ENCODE peak calls at places on chromosomes 1 and 21, in ten cellular contexts. Y is transverse colon; D is right lobe of liver; Q is CD8-positive, alpha-beta T cell; C is ovary; I is mesendoderm; L is small intestine; F is fibroblast of lung; G is stomach; S is GM23248. A is an unnamed sample. For H3K4me1 and H3K36me3, the result is how much of the 10 kb centered on the place peaks cover.

GRCh38 chr1:241998412-241998921 is 431 bp downstream of the MAP1LC3C start:
- DNase-seq in F (peak), D (peak), G (peak), S (peak), I (peak), Y (peak), C (peak), Q (peak), L (peak), A (peak)

GRCh38 chr1:9080704-9081291 is 11.4 kb upstream of the SLC2A5 start:
- DNase-seq in S (no peak), Q (no peak), L (peak), G (no peak), D (no peak), C (no peak), I (no peak), Y (no peak), F (peak), A (no peak)

GRCh38 chr1:23088027-23088426 is 68.8 kb downstream of the KDM1A start:
- DNase-seq in Y (no peak), D (no peak), G (no peak), S (no peak), I (no peak), C (no peak), F (no peak), Q (no peak), L (no peak), A (no peak)

GRCh38 chr1:58679463-58679862 is 20.4 kb downstream of the MYSM1 start:
- DNase-seq in D (no peak), C (no peak), G (no peak), Y (no peak), Q (no peak), L (no peak), I (no peak), S (no peak), F (no peak), A (no peak)

GRCh38 chr1:4935807-4936206 is 281.4 kb downstream of the AJAP1 start:
- DNase-seq in S (no peak), Q (no peak), Y (no peak), L (no peak), G (no peak), I (no peak), F (no peak), D (no peak), C (no peak), A (no peak)

GRCh38 chr1:44890007-44890406 is 47.0 kb upstream of the PTCH2 start:
- DNase-seq in Q (no peak), S (no peak), Y (no peak), F (no peak), D (no peak), C (no peak), G (no peak), L (no peak), I (peak), A (no peak)

GRCh38 chr1:157270705-157271274 is 132.6 kb upstream of the ETV3 start:
- DNase-seq in L (no peak), Y (no peak), G (no peak), I (no peak), S (no peak), C (no peak), D (no peak), F (no peak), Q (no peak), A (no peak)

GRCh38 chr1:36415661-36416346 is 18.1 kb upstream of the LSM10 start:
- DNase-seq in G (no peak), Y (no peak), L (no peak), F (no peak), I (no peak), Q (no peak), S (no peak), C (no peak), D (no peak), A (no peak)

GRCh38 chr1:236880209-236880608 is 85.1 kb downstream of the MTR start:
- DNase-seq in S (no peak), D (no peak), C (no peak), F (no peak), G (no peak), L (no peak), I (no peak), Y (no peak), Q (no peak), A (no peak)

GRCh38 chr1:29481031-29481430 is 244.7 kb downstream of the PTPRU start:
- DNase-seq in D (no peak), L (no peak), C (no peak), I (no peak), S (no peak), Q (no peak), F (no peak), Y (no peak), G (no peak), A (no peak)

GRCh38 chr1:206674745-206675175 is 9.9 kb upstream of the MAPKAPK2 start:
- DNase-seq in D (no peak), L (peak), Q (no peak), Y (peak), C (peak), I (no peak), G (peak), F (peak), S (peak), A (peak)

GRCh38 chr1:114340906-114341698 is 169.9 kb downstream of the TRIM33 start:
- DNase-seq in S (no peak), G (no peak), I (no peak), C (no peak), F (no peak), Q (no peak), L (peak), Y (no peak), D (no peak), A (no peak)

GRCh38 chr1:180533571-180533987 is 25.2 kb upstream of the OVAAL start:
- DNase-seq in D (peak), Y (peak), G (peak), L (peak), Q (peak), I (peak), S (peak), F (peak), C (peak), A (peak)

GRCh38 chr21:45615145-45615711 is 28.3 kb upstream of the PCBP3 start:
- DNase-seq in Y (peak), D (peak), Q (peak), L (peak), C (peak), I (no peak), S (peak), F (peak), G (peak), A (peak)

GRCh38 chr1:205568135-205568468 is 63.6 kb downstream of the CDK18 start:
- DNase-seq in C (no peak), G (peak), F (no peak), S (no peak), Q (no peak), I (no peak), D (no peak), Y (peak), L (no peak), A (peak)

GRCh38 chr1:87202922-87203655 is 125.6 kb upstream of the LMO4 start:
- DNase-seq in D (no peak), L (no peak), C (no peak), Y (peak), G (no peak), F (no peak), Q (no peak), I (no peak), S (no peak), A (no peak)

GRCh38 chr21:37531402-37532042 is 164.9 kb downstream of the DYRK1A start:
- DNase-seq in C (no peak), D (no peak), Q (no peak), Y (peak), F (no peak), G (peak), I (no peak), S (peak), L (no peak), A (peak)

GRCh38 chr1:232562855-232563510 is 67.0 kb downstream of the SIPA1L2 start:
- DNase-seq in C (no peak), I (no peak), D (no peak), L (no peak), G (no peak), Q (no peak), Y (no peak), F (no peak), S (no peak), A (no peak)

GRCh38 chr1:225883616-225884265 is 1.6 kb upstream of the TMEM63A start:
- DNase-seq in S (no peak), G (no peak), F (no peak), L (peak), Q (no peak), C (no peak), I (no peak), D (peak), Y (peak), A (no peak)

GRCh38 chr1:205275133-205275532 is 46.4 kb downstream of the NUAK2 start:
- DNase-seq in G (peak), C (no peak), I (no peak), D (peak), Q (no peak), L (peak), F (no peak), S (no peak), Y (peak), A (peak)

GRCh38 chr1:24293392-24294227 is 25.5 kb upstream of the GRHL3 start:
- DNase-seq in C (no peak), L (no peak), Q (no peak), Y (no peak), D (no peak), G (no peak), F (no peak), I (no peak), S (no peak), A (no peak)

GRCh38 chr1:119594386-119594785 is 53.7 kb downstream of the ZNF697 start:
- DNase-seq in F (peak), Y (no peak), D (no peak), G (no peak), S (peak), C (no peak), Q (no peak), I (no peak), L (no peak), A (no peak)

GRCh38 chr1:12537906-12538461 is 80.0 kb downstream of the DHRS3 start:
- DNase-seq in Y (no peak), G (no peak), F (no peak), D (no peak), L (no peak), I (no peak), C (no peak), Q (no peak), S (no peak), A (peak)

GRCh38 chr1:63127376-63127775 is 195.0 kb upstream of the FOXD3 start:
- DNase-seq in Q (no peak), C (no peak), L (no peak), F (peak), D (no peak), S (no peak), Y (no peak), I (no peak), G (no peak), A (no peak)

GRCh38 chr1:167332503-167332902 is 111.8 kb downstream of the POU2F1 start:
- DNase-seq in D (no peak), G (no peak), L (no peak), C (no peak), Q (no peak), I (no peak), Y (no peak), F (peak), S (peak), A (no peak)

GRCh38 chr1:164794310-164794709 is 235.3 kb downstream of the PBX1 start:
- DNase-seq in Y (no peak), Q (no peak), L (no peak), I (no peak), G (no peak), C (no peak), D (no peak), S (peak), F (peak), A (no peak)
- H3K27ac ChIP-seq in Y (peak), Q (no peak), L (no peak), I (no peak), G (peak), C (no peak), D (no peak), S (peak), F (no peak), A (no peak)

DNA sequence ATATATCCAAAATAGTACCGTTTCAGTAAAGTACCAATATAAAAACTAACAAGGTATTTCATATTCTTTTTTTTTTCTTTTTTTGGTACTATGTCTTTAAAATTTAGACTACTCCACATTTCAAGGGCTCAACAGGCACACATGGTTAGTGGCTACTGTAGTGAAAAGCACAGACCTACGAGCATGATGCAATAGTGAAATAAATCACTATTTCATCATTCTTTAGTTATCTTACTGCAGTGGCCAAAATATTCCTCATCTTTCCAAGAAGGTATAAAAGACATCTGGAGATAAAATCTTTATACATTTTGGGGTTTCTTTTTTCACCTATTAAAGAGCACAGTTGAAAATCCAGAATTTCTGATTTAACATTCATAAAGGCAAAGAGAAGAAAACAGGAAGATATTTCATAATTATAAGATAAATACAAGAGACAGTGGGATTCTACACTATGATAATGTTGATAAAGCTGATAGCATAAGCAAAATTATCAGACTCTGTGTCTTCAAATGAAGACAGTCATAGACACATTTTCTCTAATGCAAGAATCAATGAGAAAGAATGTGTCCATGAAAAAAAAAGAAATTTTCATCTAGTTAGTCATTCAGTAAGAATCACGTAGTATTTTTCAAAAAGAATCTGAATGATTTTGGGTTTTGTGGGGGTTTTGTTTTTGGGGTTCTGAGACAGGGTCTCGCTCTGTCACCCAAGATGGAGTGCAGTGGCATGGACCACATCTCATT is 41.9 kb downstream of the CEP170 start:
- DNase-seq in L (no peak), C (no peak), I (no peak), Y (no peak), F (peak), G (no peak), Q (no peak), S (peak), D (no peak), A (no peak)
- H3K4me1 ChIP-seq in L (under half), C (under half), I (under half), Y (under half), F (under half), G (under half), Q (under half), S (under half), D (under half), A (under half)

GRCh38 chr1:15768388-15768787 is 9.8 kb downstream of the FBLIM1 start:
- DNase-seq in Q (no peak), I (no peak), Y (no peak), G (no peak), L (no peak), F (no peak), C (no peak), S (no peak), D (no peak), A (no peak)

GRCh38 chr1:15764890-15765289 is 6.3 kb downstream of the FBLIM1 start:
- DNase-seq in Q (no peak), L (no peak), G (no peak), C (no peak), Y (no peak), S (no peak), D (no peak), F (no peak), I (no peak), A (no peak)

GRCh38 chr1:15765495-15766194 is 7.0 kb downstream of the FBLIM1 start:
- DNase-seq in F (peak), Y (no peak), I (no peak), S (peak), L (no peak), D (no peak), Q (no peak), C (no peak), G (no peak), A (no peak)

GRCh38 chr1:15770313-15770962 is 11.8 kb downstream of the FBLIM1 start:
- DNase-seq in L (no peak), Q (no peak), Y (no peak), C (no peak), F (no peak), S (no peak), I (no peak), D (no peak), G (no peak), A (no peak)

DNA sequence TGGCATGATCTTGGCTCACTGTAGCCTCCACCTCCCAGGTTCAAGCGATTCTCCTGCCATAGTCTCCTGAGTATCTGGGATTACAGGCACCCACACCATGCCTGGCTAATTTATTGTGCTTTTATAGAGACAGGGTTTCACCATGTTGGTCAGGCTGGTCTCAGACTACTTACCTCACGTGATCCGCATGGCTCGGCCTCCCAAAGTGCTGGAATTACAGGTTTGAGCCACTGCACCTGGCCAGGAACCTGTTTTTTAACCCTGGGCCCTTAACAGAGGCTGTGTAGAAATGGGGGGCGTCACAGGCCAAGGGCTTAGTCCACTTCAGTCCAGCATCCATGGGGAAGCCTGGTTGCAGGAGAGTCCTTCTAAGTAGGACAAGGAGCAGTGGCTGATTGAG is 9.3 kb downstream of the FBLIM1 start:
- DNase-seq in S (no peak), G (no peak), Q (no peak), C (no peak), I (no peak), Y (no peak), F (no peak), D (no peak), L (no peak), A (no peak)
- H3K36me3 ChIP-seq in S (under half), G (under half), Q (under half), C (under half), I (under half), Y (under half), F (under half), D (under half), L (under half), A (under half)

GRCh38 chr1:110189181-110189580 is 20.9 kb upstream of the KCNC4 start:
- DNase-seq in I (no peak), L (no peak), G (no peak), D (no peak), F (no peak), S (no peak), Q (no peak), C (no peak), Y (no peak), A (no peak)
- H3K27ac ChIP-seq in I (no peak), L (no peak), G (no peak), D (no peak), F (no peak), S (no peak), Q (no peak), C (no peak), Y (no peak), A (no peak)

DNA sequence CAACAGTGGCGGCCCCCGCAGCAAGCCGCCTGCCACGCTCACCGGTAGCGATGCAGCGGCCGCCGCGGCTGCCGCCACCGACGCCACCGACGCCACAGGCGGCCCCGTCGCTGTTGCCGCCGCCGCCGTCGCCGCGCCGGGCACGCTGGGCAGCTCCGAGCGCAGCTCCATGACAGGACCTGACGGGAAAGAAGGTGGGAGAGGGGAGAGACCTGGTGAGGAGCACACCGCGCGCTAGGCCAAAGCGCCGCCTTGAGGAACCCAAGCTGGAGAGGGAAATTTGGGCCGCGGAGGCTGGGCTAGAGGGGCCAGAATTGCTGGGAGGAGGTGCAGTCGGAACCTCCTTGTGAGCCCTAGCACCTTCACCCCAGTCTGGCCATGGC is 1.9 kb downstream of the DMRTA2 start:
- DNase-seq in F (no peak), I (peak), S (no peak), C (no peak), D (no peak), L (no peak), Q (no peak), G (no peak), Y (no peak), A (no peak)
- H3K4me1 ChIP-seq in F (under half), I (under half), S (under half), C (under half), D (under half), L (under half), Q (under half), G (half or more), Y (under half), A (under half)

GRCh38 chr1:171515299-171515698 is 30.0 kb downstream of the PRRC2C start:
- DNase-seq in F (no peak), I (no peak), D (no peak), Y (no peak), S (no peak), Q (no peak), L (no peak), C (no peak), G (no peak), A (no peak)
- H3K36me3 ChIP-seq in F (under half), I (under half), D (under half), Y (under half), S (half or more), Q (under half), L (under half), C (under half), G (under half), A (half or more)

DNA sequence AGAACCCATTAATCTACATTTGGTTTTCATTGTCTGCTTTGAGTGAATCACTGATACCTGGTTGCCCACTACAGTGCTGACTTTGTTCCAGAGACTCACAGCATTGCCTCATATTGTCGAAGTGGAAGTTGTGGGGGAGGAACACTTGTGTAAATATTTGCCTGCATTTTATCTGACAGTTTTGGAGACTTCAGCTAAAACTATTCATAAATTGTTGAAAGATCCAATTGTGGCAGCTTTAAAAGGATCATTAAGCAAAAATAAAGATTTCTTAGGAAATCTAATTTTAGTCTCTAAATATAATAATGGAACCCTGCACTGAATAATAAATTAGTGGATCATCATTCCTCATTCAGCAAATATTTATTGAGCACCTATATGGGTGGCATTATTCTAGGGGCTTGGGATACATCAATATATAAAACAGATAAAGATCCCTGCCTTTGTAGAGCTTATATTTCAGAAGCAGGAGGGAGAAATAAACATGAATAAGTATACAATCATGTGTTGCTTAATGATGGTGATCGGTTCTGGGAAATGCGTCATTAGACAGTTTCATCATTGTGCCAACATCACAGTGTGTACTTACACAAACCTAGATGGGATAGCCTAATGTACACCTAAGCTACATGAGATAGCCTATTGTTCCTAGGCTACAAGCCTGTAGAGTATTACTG is 73.5 kb downstream of the OSBPL9 start:
- DNase-seq in C (no peak), G (no peak), Y (no peak), D (no peak), F (peak), I (no peak), S (peak), Q (no peak), L (no peak), A (no peak)
- H3K27ac ChIP-seq in C (peak), G (peak), Y (no peak), D (peak), F (peak), I (no peak), S (peak), Q (no peak), L (no peak), A (no peak)

DNA sequence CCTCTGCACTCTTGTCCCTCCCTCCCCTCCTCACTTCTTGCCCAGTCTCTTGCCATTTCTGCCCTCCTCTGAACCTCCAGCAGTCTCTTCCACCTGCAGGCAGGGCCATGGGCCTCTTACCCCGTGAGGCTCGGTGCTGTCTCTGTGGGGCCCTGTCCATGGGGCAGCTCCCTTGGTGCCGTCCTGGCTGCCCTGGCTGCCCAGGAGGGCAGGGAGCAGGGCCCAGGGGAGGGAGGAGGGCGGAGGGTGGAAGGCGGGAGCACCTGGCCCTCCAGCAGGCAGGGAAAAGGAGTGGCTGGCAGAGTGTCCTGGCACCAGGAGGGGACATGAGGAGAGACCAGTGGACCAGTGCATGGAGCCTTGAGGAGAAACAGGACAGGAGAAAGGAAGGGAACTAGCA is at the start of gene RORC:
- DNase-seq in Y (peak), Q (no peak), S (no peak), L (peak), F (no peak), I (no peak), C (no peak), D (peak), G (peak), A (peak)
- H3K4me1 ChIP-seq in Y (under half), Q (half or more), S (under half), L (under half), F (under half), I (under half), C (under half), D (half or more), G (half or more), A (under half)